ENCODE peak calls at places on chromosome 10, in nine cellular contexts. A is right cardiac atrium; F is WTC11; B is left lung; D is activated naive CD8-positive, alpha-beta T cell treated with anti-CD3 and anti-CD28 coated beads, Interleukin-2, amount 10 ng/mL, durations not matched to agents 7 days and 5 days; W is Right ventricle myocardium inferior; S is activated T-cell treated with anti-CD3 and anti-CD28 coated beads, Interleukin-2, amount 50 U/mL, for 4 hours; X is upper lobe of right lung; V is A549. U is an unnamed sample.

GRCh38 chr10:73859441-73860049 is 14.8 kb downstream of the CAMK2G start:
- ATAC-seq in A (no peak), F (no peak), B (no peak), D (peak), W (no peak), S (peak), X (no peak), V (no peak), U (no peak)

GRCh38 chr10:121734517-121735137 is 136.4 kb upstream of the FGFR2 start:
- ATAC-seq in A (no peak), F (peak), B (peak), D (no peak), W (no peak), S (no peak), X (peak), V (peak), U (no peak)

GRCh38 chr10:13847201-13847631 is 260.5 kb downstream of the PRPF18 start:
- ATAC-seq in A (no peak), F (peak), B (no peak), D (no peak), W (no peak), S (no peak), X (no peak), V (peak), U (no peak)

GRCh38 chr10:84367256-84367655 is 38.9 kb downstream of the CCSER2 start:
- ATAC-seq in A (no peak), F (peak), B (no peak), D (no peak), W (no peak), S (no peak), X (no peak), V (no peak), U (no peak)

GRCh38 chr10:9198611-9199010 is 1144.1 kb downstream of the GATA3 start:
- ATAC-seq in A (no peak), F (no peak), B (no peak), D (no peak), W (no peak), S (no peak), X (no peak), V (no peak), U (no peak)

GRCh38 chr10:62625484-62625883 is 179.0 kb upstream of the ADO start:
- ATAC-seq in A (no peak), F (no peak), B (no peak), D (no peak), W (no peak), S (no peak), X (no peak), V (no peak), U (no peak)

GRCh38 chr10:17673517-17674051 is 29.6 kb downstream of the STAM start:
- ATAC-seq in A (no peak), F (peak), B (peak), D (no peak), W (no peak), S (peak), X (peak), V (peak), U (peak)

GRCh38 chr10:71278691-71279588 is 40.1 kb upstream of the SLC29A3 start:
- ATAC-seq in A (peak), F (peak), B (no peak), D (no peak), W (no peak), S (no peak), X (no peak), V (no peak), U (no peak)

GRCh38 chr10:110395350-110396283 is 90.9 kb upstream of the SMNDC1 start:
- ATAC-seq in A (peak), F (no peak), B (peak), D (no peak), W (no peak), S (peak), X (peak), V (peak), U (peak)

GRCh38 chr10:3509355-3509754 is 275.7 kb downstream of the KLF6 start:
- ATAC-seq in A (no peak), F (no peak), B (no peak), D (no peak), W (no peak), S (no peak), X (no peak), V (no peak), U (no peak)

GRCh38 chr10:3048114-3049019 is 19.0 kb upstream of the PFKP start:
- ATAC-seq in A (peak), F (peak), B (no peak), D (no peak), W (peak), S (no peak), X (no peak), V (no peak), U (no peak)

GRCh38 chr10:110798340-110798739 is 73.4 kb upstream of the PDCD4 start:
- ATAC-seq in A (no peak), F (no peak), B (no peak), D (no peak), W (no peak), S (peak), X (no peak), V (no peak), U (no peak)

GRCh38 chr10:14416308-14416700 is 85.6 kb upstream of the FRMD4A start:
- ATAC-seq in A (no peak), F (peak), B (no peak), D (no peak), W (no peak), S (no peak), X (no peak), V (no peak), U (no peak)

GRCh38 chr10:76428541-76429330 is 997.3 kb downstream of the LRMDA start:
- ATAC-seq in A (no peak), F (no peak), B (peak), D (no peak), W (no peak), S (no peak), X (no peak), V (peak), U (no peak)

GRCh38 chr10:100654835-100655759 is 90.3 kb upstream of the PAX2 start:
- ATAC-seq in A (no peak), F (peak), B (no peak), D (peak), W (no peak), S (peak), X (no peak), V (no peak), U (no peak)

GRCh38 chr10:69959911-69960310 is 92.7 kb upstream of the MACROH2A2 start:
- ATAC-seq in A (no peak), F (no peak), B (peak), D (no peak), W (peak), S (no peak), X (peak), V (no peak), U (no peak)

GRCh38 chr10:48197236-48197899 is 77.1 kb downstream of the FRMPD2 start:
- ATAC-seq in A (no peak), F (no peak), B (no peak), D (no peak), W (no peak), S (no peak), X (peak), V (no peak), U (no peak)

GRCh38 chr10:118694848-118695247 is 59.9 kb downstream of the CACUL1 start:
- ATAC-seq in A (no peak), F (no peak), B (peak), D (no peak), W (no peak), S (no peak), X (peak), V (no peak), U (no peak)

GRCh38 chr10:13072339-13072738 is 27.6 kb upstream of the OPTN start:
- ATAC-seq in A (no peak), F (no peak), B (no peak), D (no peak), W (no peak), S (no peak), X (no peak), V (no peak), U (no peak)

GRCh38 chr10:35208536-35208935 is 81.9 kb downstream of the CREM start:
- ATAC-seq in A (no peak), F (no peak), B (no peak), D (peak), W (no peak), S (peak), X (peak), V (no peak), U (no peak)

GRCh38 chr10:110211455-110211843 is 4.0 kb downstream of the MXI1 start:
- ATAC-seq in A (no peak), F (no peak), B (no peak), D (no peak), W (no peak), S (no peak), X (no peak), V (no peak), U (no peak)

GRCh38 chr10:3836222-3836820 is 51.3 kb upstream of the KLF6 start:
- ATAC-seq in A (no peak), F (no peak), B (no peak), D (no peak), W (no peak), S (peak), X (no peak), V (no peak), U (no peak)

GRCh38 chr10:47145290-47145934 is 154.6 kb upstream of the GDF10 start:
- ATAC-seq in A (no peak), F (no peak), B (no peak), D (peak), W (no peak), S (peak), X (no peak), V (no peak), U (peak)

GRCh38 chr10:119215371-119215770 is 8.0 kb downstream of the GRK5 start:
- ATAC-seq in A (no peak), F (no peak), B (no peak), D (no peak), W (no peak), S (no peak), X (no peak), V (no peak), U (no peak)

GRCh38 chr10:22053048-22053447 is 49.5 kb upstream of the DNAJC1 start:
- ATAC-seq in A (no peak), F (peak), B (no peak), D (no peak), W (no peak), S (no peak), X (no peak), V (no peak), U (no peak)

GRCh38 chr10:34742456-34742855 is 72.6 kb downstream of the PARD3 start:
- ATAC-seq in A (no peak), F (no peak), B (no peak), D (no peak), W (no peak), S (no peak), X (no peak), V (no peak), U (no peak)

GRCh38 chr10:101851411-101852116 is 8.0 kb upstream of the KCNIP2 start:
- ATAC-seq in A (peak), F (no peak), B (no peak), D (no peak), W (peak), S (no peak), X (no peak), V (no peak), U (no peak)

GRCh38 chr10:3484306-3485187 is 300.5 kb downstream of the KLF6 start:
- ATAC-seq in A (peak), F (no peak), B (no peak), D (no peak), W (peak), S (no peak), X (no peak), V (no peak), U (no peak)

GRCh38 chr10:86339226-86339865 is 27.2 kb downstream of the GRID1 start:
- ATAC-seq in A (no peak), F (no peak), B (no peak), D (no peak), W (no peak), S (no peak), X (no peak), V (no peak), U (no peak)

GRCh38 chr10:50582766-50583762 is 40.7 kb downstream of the SGMS1 start:
- ATAC-seq in A (peak), F (no peak), B (no peak), D (no peak), W (no peak), S (no peak), X (peak), V (peak), U (peak)

GRCh38 chr10:7030134-7030855 is 380.5 kb downstream of the SFMBT2 start:
- ATAC-seq in A (no peak), F (no peak), B (no peak), D (no peak), W (no peak), S (peak), X (no peak), V (no peak), U (no peak)

GRCh38 chr10:34780818-34781380 is 34.2 kb downstream of the PARD3 start:
- ATAC-seq in A (peak), F (peak), B (peak), D (no peak), W (peak), S (no peak), X (peak), V (no peak), U (no peak)